ENCODE peak calls at places on chromosomes 16 and 17, in four cellular contexts. K is transverse colon, I is mesothelial cell of epicardium, S is A549. B is an unnamed sample.

GRCh38 chr17:76432004-76432403 is 20.9 kb downstream of the UBE2O start:
- DNase-seq in S (no peak), K (no peak), I (no peak), B (no peak)

GRCh38 chr17:68346448-68346847 is 55.2 kb downstream of the ARSG start:
- DNase-seq in K (peak), S (no peak), I (no peak), B (no peak)

GRCh38 chr17:73586153-73586906 is 57.9 kb downstream of the SDK2 start:
- DNase-seq in S (no peak), I (no peak), K (no peak), B (no peak)

GRCh38 chr17:47975815-47976190 is 4.9 kb downstream of the CDK5RAP3 start:
- DNase-seq in S (no peak), I (no peak), K (no peak), B (no peak)

GRCh38 chr16:1102921-1103648 is 7.0 kb upstream of the C1QTNF8 start:
- DNase-seq in K (peak), I (peak), S (peak), B (peak)

GRCh38 chr16:63473710-63474109 is 1437.5 kb upstream of the CDH8 start:
- DNase-seq in S (no peak), K (no peak), I (no peak), B (no peak)

GRCh38 chr17:17609121-17609520 is 17.6 kb upstream of the PEMT start:
- DNase-seq in I (no peak), S (no peak), K (no peak), B (no peak)

GRCh38 chr17:28426081-28426519 is 20.1 kb upstream of the SLC46A1 start:
- DNase-seq in S (peak), K (peak), I (no peak), B (peak)

GRCh38 chr17:74159226-74159840 is 44.1 kb upstream of the RPL38 start:
- DNase-seq in K (no peak), I (no peak), S (no peak), B (no peak)

GRCh38 chr17:27523712-27524111 is 67.5 kb downstream of the KSR1 start:
- DNase-seq in K (no peak), S (no peak), I (no peak), B (peak)

GRCh38 chr17:64270885-64271284 is 7.8 kb upstream of the TEX2 start:
- DNase-seq in K (no peak), I (no peak), S (no peak), B (no peak)

GRCh38 chr16:24075929-24076716 is 180.0 kb upstream of the CACNG3 start:
- DNase-seq in K (no peak), I (no peak), S (no peak), B (peak)

GRCh38 chr16:1941162-1941923 is 1.7 kb downstream of the MSRB1 start:
- DNase-seq in S (no peak), I (no peak), K (no peak), B (no peak)

GRCh38 chr16:81604960-81605383 is 160.4 kb downstream of the CMIP start:
- DNase-seq in S (no peak), K (no peak), I (no peak), B (no peak)

GRCh38 chr17:35051183-35051578 is 12.3 kb downstream of the RFFL start:
- DNase-seq in S (no peak), K (peak), I (no peak), B (no peak)

GRCh38 chr17:559699-560378 is 154.8 kb downstream of the VPS53 start:
- DNase-seq in I (no peak), S (no peak), K (no peak), B (no peak)

GRCh38 chr16:3640632-3641501 is 13.6 kb upstream of the DNASE1 start:
- DNase-seq in K (no peak), S (no peak), I (peak), B (no peak)

GRCh38 chr17:14730821-14731220 is 429.9 kb downstream of the HS3ST3B1 start:
- DNase-seq in K (no peak), I (no peak), S (no peak), B (no peak)

GRCh38 chr17:17077101-17077500 is 34.8 kb downstream of the MPRIP start:
- DNase-seq in K (peak), S (no peak), I (no peak), B (no peak)

GRCh38 chr17:74280093-74280513 is 6.1 kb downstream of the DNAI2 start:
- DNase-seq in S (no peak), I (no peak), K (peak), B (no peak)

GRCh38 chr17:57372156-57372555 is 115.8 kb downstream of the MSI2 start:
- DNase-seq in I (no peak), K (no peak), S (peak), B (no peak)

GRCh38 chr16:19179890-19180490 is 11.9 kb downstream of the SYT17 start:
- DNase-seq in S (peak), I (no peak), K (peak), B (peak)

GRCh38 chr16:48609453-48610023 is 442 bp downstream of the N4BP1 start:
- DNase-seq in K (peak), S (peak), I (peak), B (peak)

GRCh38 chr16:68230176-68230571 is 5.8 kb downstream of the ESRP2 start:
- DNase-seq in K (no peak), S (no peak), I (no peak), B (no peak)

GRCh38 chr17:68353121-68353521 is 61.8 kb downstream of the ARSG start:
- DNase-seq in S (no peak), I (no peak), K (no peak), B (no peak)

GRCh38 chr17:49003557-49004511 is 6.6 kb downstream of the IGF2BP1 start:
- DNase-seq in I (peak), S (no peak), K (no peak), B (peak)
- TF ChIP-seq CTCF in I (no peak), S (no peak), K (no peak), B (no peak)

GRCh38 chr16:29011112-29011511 is 26.3 kb downstream of the LAT start:
- DNase-seq in K (no peak), I (no peak), S (no peak), B (no peak)
- TF ChIP-seq CTCF in K (no peak), I (no peak), S (peak), B (no peak)

GRCh38 chr17:31532161-31532515 is 140.7 kb downstream of the RAB11FIP4 start:
- DNase-seq in I (no peak), S (no peak), K (no peak), B (no peak)

GRCh38 chr17:31535581-31535981 is 144.1 kb downstream of the RAB11FIP4 start:
- DNase-seq in I (no peak), S (no peak), K (peak), B (no peak)

GRCh38 chr17:31532526-31532925 is 141.1 kb downstream of the RAB11FIP4 start:
- DNase-seq in K (no peak), I (no peak), S (no peak), B (no peak)

GRCh38 chr17:31534223-31534888 is 142.9 kb downstream of the RAB11FIP4 start:
- DNase-seq in S (no peak), K (no peak), I (no peak), B (no peak)

DNA sequence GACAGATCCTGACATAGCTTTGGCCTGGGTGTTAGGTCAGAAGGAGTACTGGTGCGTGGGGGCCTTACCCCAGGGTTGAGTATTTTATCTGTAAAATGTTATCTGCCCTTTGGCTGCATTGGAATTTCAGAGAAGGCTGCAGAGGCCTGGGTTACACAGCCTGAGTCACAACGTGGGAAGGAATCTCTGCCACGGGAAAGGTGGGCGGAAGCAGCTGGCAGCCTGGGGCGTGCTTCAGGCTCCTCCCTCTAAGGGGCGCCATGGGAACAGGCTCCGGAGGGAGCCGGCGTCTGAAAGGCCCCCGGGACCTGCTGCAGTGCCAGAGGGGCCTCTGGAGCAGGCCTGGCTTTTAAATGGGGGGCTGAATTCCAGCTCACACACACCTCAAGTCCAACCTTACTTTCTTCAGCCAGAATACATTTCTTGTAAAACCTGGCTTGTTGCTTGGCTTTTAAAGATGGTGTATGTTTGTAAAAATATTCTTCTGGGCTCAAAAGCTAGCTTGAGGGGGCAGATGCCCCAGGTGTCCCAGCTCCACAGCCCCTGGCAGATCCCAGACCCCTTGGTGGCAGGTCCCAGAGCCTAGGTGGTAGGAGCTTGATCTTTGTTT is 142.2 kb downstream of the RAB11FIP4 start:
- DNase-seq in S (peak), I (no peak), K (no peak), B (peak)
- TF ChIP-seq CTCF in S (peak), I (no peak), K (no peak), B (no peak)

DNA sequence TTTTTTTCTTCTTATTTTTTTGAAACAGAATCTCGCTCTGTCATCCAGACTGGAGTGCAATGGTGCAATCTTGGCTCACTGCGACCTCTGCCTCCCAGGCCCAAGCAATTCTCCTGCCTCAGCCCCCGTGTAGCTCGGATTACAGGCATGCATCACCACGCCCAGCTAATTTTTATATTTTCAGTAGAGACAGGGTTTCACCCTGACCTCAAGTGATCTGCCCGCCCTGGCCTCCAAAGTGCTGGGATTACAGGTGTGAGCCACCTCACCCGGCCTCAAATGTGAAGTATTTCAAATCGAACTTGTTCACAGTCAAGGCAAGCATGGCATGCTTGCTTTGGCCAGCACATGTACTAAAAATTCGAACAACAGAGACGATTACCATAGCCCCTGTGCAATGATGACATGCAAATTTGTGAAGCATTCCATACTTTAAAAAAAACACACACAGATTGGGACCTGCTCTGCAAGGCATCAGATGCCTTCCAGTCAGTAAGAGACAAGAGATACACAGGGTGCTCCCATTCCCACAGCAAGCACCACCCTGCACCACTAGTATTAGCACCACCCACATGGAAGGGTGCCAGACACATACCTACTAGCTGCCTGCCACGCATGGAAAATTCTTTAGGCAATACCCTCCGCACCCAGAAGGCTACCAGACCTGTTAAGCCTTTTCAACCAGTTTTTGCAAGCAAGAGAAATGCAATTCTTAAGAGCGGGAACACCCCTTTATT is 47.2 kb downstream of the ANKRD11 start:
- DNase-seq in I (peak), S (peak), K (peak), B (peak)
- TF ChIP-seq CTCF in I (no peak), S (no peak), K (no peak), B (no peak)

DNA sequence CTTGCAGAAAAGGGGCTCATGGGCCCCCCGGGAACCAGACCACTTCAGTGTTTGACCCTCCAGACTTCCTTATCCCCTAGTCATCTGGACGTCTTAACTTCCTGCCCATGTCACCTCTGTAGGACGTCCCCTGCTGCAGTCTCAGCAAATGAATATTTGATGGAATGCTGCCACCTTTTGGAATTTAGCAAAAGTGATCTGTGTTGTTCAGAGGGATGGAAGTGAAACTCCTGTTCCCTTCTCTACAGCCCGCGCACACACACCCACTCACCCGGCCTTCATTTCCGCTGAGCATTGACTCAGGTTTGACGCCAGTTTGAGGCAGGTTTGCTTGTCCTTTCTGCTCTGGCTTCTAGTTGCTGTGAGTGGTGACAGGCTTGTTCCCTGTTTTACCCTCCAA is 507.2 kb upstream of the EEF2KMT start:
- DNase-seq in I (no peak), S (peak), K (no peak), B (peak)
- TF ChIP-seq CTCF in I (no peak), S (peak), K (no peak), B (peak)

GRCh38 chr16:71520550-71520949 is 5.7 kb upstream of the CHST4 start:
- DNase-seq in S (no peak), I (no peak), K (no peak), B (no peak)

GRCh38 chr16:71513302-71513701 is 12.9 kb upstream of the CHST4 start:
- DNase-seq in I (no peak), K (no peak), S (no peak), B (no peak)

GRCh38 chr16:71514476-71514875 is 11.8 kb upstream of the CHST4 start:
- DNase-seq in I (no peak), S (no peak), K (no peak), B (no peak)

DNA sequence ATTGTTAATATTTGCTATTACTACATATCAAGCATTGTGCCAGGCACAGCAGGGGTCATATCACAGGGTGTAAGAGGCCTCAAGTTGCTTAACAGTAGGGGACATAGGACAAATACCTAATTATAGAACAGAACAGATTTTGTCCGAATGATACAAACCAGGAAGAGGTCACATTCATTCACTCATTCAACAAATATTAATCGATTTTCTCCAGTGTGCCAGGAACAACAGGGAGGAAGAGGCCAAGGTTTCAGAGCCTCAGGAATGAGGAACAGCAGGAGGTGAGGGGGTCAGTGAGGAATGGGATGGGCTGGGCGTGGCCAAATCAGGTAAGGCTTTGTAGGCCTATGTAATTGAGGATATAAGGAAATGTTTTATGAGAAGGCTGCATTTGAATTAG is 11.2 kb upstream of the CHST4 start:
- DNase-seq in I (no peak), S (no peak), K (peak), B (peak)
- TF ChIP-seq CTCF in I (no peak), S (no peak), K (no peak), B (no peak)

DNA sequence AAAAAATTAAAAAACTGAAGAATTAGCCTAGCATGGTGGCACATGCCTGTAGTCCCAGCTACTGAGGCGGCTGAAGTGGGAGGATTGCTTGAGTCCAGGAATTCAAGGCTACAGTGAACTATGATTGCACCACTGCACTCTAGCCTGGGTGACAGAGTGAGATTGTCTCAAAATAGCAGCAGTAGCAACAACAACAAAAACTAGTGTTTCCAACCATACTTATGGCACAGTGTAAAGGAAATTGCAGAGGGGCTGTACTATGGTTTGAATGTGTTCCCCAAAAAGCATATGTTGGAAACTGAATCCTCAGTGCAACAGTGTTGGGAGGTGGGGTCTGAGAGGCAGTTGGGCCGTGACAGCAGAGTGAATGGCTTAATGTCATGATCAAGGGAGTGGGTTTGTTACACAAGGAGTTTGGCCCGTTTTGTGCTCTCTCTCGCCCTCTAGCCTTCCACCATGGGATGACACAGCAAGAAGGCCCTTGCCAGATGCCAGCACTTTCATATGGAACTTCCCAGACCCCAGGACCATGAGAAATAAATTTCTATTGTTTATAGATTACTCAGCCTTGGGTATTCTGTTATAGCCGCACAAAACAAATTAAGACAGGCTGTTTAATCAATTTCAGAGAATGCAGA is 70.0 kb downstream of the PGS1 start:
- DNase-seq in S (no peak), K (no peak), I (no peak), B (no peak)
- TF ChIP-seq CTCF in S (no peak), K (no peak), I (no peak), B (no peak)

GRCh38 chr17:75289122-75289831 is at the start of gene SLC25A19:
- DNase-seq in S (peak), K (peak), I (peak), B (peak)
- TF ChIP-seq CTCF in S (no peak), K (no peak), I (no peak), B (no peak)

GRCh38 chr16:85674828-85675227 is 13.9 kb downstream of the GINS2 start:
- DNase-seq in S (no peak), I (no peak), K (no peak), B (no peak)

GRCh38 chr16:85674418-85674755 is 14.4 kb downstream of the GINS2 start:
- DNase-seq in K (no peak), I (no peak), S (no peak), B (no peak)

GRCh38 chr16:85676466-85676865 is 12.3 kb downstream of the GINS2 start:
- DNase-seq in K (no peak), I (no peak), S (no peak), B (no peak)

GRCh38 chr16:85673529-85674417 is 15.0 kb downstream of the GINS2 start:
- DNase-seq in I (no peak), K (no peak), S (no peak), B (no peak)

DNA sequence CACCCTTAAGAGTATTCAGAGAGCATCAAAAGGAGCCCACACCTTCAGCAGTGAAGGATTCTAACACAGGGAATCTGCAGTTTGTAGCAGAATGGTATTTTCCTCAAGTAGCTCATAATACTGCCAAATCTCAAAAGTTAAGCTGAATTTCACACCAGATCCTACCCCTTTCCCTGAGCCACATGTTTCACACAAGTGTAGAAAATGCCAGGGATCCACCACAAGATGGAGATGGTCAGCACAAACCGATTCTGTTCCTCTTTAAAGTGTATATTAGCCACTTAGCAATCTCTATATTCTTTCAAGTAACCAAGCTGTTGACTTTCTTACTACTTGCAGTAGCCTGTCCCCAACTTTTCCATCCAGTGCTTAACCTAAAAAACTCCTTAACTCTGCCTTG is 13.2 kb downstream of the GINS2 start:
- DNase-seq in I (no peak), S (peak), K (no peak), B (no peak)
- TF ChIP-seq CTCF in I (no peak), S (peak), K (no peak), B (peak)

GRCh38 chr16:9090960-9091866 is at the start of gene HAPSTR1:
- DNase-seq in I (peak), K (peak), S (peak), B (peak)

GRCh38 chr16:9091867-9092281 is 430 bp downstream of the HAPSTR1 start:
- DNase-seq in S (no peak), I (peak), K (peak), B (peak)

GRCh38 chr16:9094008-9094846 is 2.8 kb downstream of the HAPSTR1 start:
- DNase-seq in K (no peak), I (no peak), S (no peak), B (no peak)

GRCh38 chr16:9092282-9092962 is 978 bp downstream of the HAPSTR1 start:
- DNase-seq in I (peak), K (peak), S (no peak), B (peak)

DNA sequence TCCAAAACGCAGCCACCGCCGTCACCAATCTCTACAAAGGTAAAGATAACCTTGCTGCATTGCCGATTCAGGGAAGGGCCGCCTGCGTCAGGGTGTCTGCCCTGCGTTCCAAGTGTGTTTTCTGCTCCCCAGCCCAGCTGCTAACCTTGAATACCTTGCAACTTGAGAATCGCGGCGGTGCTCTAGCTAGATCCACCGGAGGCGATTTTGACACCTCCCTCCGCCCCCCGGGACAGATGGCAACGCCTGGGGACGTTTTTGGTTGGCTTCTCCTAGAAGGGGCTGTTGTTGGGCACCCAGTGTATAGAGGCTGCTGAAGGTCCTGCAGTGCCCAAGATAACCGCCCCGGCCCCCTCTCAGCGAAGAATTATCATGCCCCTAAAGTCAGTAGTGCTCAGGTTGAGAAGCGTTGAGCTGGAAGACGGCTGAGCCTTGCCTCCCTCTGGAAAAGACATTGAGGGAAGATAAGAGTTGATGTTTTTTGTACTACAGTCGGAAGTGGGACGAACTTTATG is 1.6 kb downstream of the HAPSTR1 start:
- DNase-seq in K (peak), S (no peak), I (peak), B (no peak)
- TF ChIP-seq CTCF in K (no peak), S (no peak), I (no peak), B (no peak)

B was measured in Calu3.